ENCODE peak calls at places on chromosomes 5 and 9, in four cellular contexts. C, W, A and P are unnamed samples.
A peak's percentile ranks its signal among the peaks of the same experiment; 100 is the strongest.

GRCh38 chr5:171600736-171601265 is 181.4 kb downstream of the FGF18 start:
- DNase-seq in C (no peak), W (no peak), A (no peak), P (no peak)

GRCh38 chr5:181184845-181185216 is 20.2 kb downstream of the TRIM7 start:
- DNase-seq in C (no peak), W (no peak), A (no peak), P (no peak)

GRCh38 chr5:138274189-138274853 is at the start of gene GFRA3:
- DNase-seq in C (no peak), W (no peak), A (no peak), P (no peak)

GRCh38 chr5:179166886-179167841 is 107.0 kb downstream of the ZNF354C start:
- DNase-seq in C (peak; percentile 67), W (no peak), A (peak; percentile 15), P (no peak)

GRCh38 chr5:86968311-86968753 is 299.4 kb upstream of the RASA1 start:
- DNase-seq in C (peak; percentile 29), W (peak; percentile 21), A (no peak), P (peak; percentile 76)

GRCh38 chr9:123168526-123168925 is 99.9 kb downstream of the STRBP start:
- DNase-seq in C (no peak), W (no peak), A (no peak), P (no peak)

GRCh38 chr5:157912621-157913325 is 53.8 kb upstream of the CLINT1 start:
- DNase-seq in C (no peak), W (peak; percentile 58), A (peak; percentile 61), P (no peak)

GRCh38 chr9:127539259-127539981 is 72.7 kb upstream of the STXBP1 start:
- DNase-seq in C (no peak), W (no peak), A (no peak), P (no peak)

GRCh38 chr9:109745335-109746283 is 34.4 kb upstream of the PALM2AKAP2 start:
- DNase-seq in C (no peak), W (peak; percentile 52), A (no peak), P (no peak)

GRCh38 chr5:32298056-32298420 is 14.7 kb downstream of the MTMR12 start:
- DNase-seq in C (no peak), W (no peak), A (no peak), P (no peak)

GRCh38 chr9:79193506-79194223 is 378.1 kb upstream of the TLE4 start:
- DNase-seq in C (no peak), W (no peak), A (no peak), P (no peak)

GRCh38 chr9:89277043-89277442 is 34.0 kb upstream of the CKS2 start:
- DNase-seq in C (no peak), W (no peak), A (no peak), P (no peak)
- H3K4me3 ChIP-seq in C (no peak overlapping the region), W (no peak overlapping the region), A (no peak overlapping the region), P (no peak overlapping the region)

GRCh38 chr9:113567361-113568080 is 104.0 kb downstream of the RGS3 start:
- DNase-seq in C (no peak), W (no peak), A (no peak), P (no peak)

GRCh38 chr9:113564804-113565237 is 101.3 kb downstream of the RGS3 start:
- DNase-seq in C (no peak), W (peak; percentile 85), A (peak; percentile 67), P (no peak)

GRCh38 chr9:113566712-113567071 is 103.2 kb downstream of the RGS3 start:
- DNase-seq in C (no peak), W (peak; percentile 66), A (no peak), P (no peak)

GRCh38 chr9:113568081-113568435 is 104.5 kb downstream of the RGS3 start:
- DNase-seq in C (no peak), W (no peak), A (no peak), P (no peak)

DNA sequence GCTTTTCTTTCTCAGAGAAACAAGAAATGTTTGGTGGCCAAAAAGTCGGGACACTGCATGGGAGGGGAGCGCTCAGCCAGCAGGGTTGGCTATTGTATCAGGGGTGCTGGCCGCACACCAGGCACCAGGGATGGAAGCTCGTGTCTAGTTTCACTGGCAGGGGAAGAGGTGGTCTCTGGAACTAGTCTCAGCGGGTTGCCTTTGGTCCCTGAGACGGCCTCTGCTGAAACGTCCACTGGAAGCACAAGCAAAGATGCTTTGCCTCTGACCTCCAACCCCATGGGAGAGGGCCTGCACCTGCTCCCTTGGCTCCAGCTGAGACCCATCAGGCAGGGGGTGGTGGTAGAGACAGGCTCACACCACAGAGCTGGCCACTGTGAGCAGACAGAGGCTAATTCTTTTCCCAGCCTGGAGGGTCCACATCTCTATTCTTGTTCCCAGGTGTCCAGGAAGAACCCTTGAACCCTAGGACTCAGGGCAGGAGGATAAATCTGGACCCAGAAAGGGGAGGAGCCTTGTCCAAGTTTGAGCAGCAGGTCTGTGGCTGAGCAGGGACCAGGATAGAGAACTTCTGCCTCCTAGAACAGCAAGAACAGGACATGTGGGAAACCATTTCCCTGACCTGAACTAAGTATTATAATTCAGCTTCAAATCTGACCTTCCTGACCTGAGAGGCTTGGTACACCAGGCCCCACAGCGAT is 102.6 kb downstream of the RGS3 start:
- DNase-seq in C (no peak), W (no peak), A (no peak), P (no peak)
- H3K4me3 ChIP-seq in C (no peak overlapping the region), W (peak overlapping the region; percentile 86), A (no peak overlapping the region), P (peak overlapping the region; percentile 33)

GRCh38 chr5:169300468-169301385 is at the start of gene SLIT3:
- DNase-seq in C (no peak), W (peak; percentile 86), A (no peak), P (no peak)

GRCh38 chr5:169299651-169300467 is 1.1 kb downstream of the SLIT3 start:
- DNase-seq in C (no peak), W (peak; percentile 10), A (no peak), P (no peak)

GRCh38 chr5:169302491-169303118 is 1.7 kb upstream of the SLIT3 start:
- DNase-seq in C (peak; percentile 28), W (peak; percentile 66), A (peak; percentile 67), P (peak; percentile 26)

GRCh38 chr5:169302046-169302445 is 1.1 kb upstream of the SLIT3 start:
- DNase-seq in C (no peak), W (no peak), A (no peak), P (no peak)

DNA sequence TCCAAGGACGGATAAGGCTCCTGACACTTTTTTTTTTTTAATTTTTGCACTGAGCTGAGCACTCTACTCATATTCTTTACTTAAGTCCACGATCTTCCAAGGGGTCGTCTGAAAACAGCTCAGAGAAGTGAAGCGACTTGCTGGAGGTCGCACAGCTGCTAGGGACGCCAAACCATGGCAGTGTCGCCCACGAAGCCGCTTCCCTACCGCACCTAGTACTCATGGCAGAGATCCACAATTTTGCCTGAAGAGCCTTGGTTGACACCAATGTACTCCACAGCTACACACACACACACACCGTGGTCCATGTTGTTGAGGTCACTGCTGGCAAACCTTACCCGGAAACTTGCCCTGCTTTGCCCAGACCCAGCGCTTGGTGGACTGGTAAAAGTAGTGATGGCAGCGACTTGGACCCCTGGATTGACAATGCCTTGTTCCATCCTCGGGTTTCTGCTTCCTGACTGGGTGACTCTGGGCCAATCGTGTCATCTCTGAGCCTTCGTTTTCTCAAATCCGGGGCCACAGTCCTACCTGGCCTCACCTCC is 519 bp upstream of the SLIT3 start:
- DNase-seq in C (no peak), W (no peak), A (no peak), P (no peak)
- H3K4me3 ChIP-seq in C (no peak overlapping the region), W (peak overlapping the region; percentile 48), A (no peak overlapping the region), P (no peak overlapping the region)

GRCh38 chr9:4986783-4987182 is 1.7 kb downstream of the JAK2 start:
- DNase-seq in C (no peak), W (no peak), A (no peak), P (no peak)
- H3K4me3 ChIP-seq in C (no peak overlapping the region), W (no peak overlapping the region), A (no peak overlapping the region), P (peak overlapping the region; percentile 79)

GRCh38 chr5:172605466-172605865 is 35.6 kb upstream of the NEURL1B start:
- DNase-seq in C (no peak), W (no peak), A (no peak), P (no peak)

GRCh38 chr5:172607213-172607793 is 33.8 kb upstream of the NEURL1B start:
- DNase-seq in C (no peak), W (peak; percentile 8), A (no peak), P (no peak)

GRCh38 chr5:172608773-172609172 is 32.3 kb upstream of the NEURL1B start:
- DNase-seq in C (no peak), W (no peak), A (no peak), P (no peak)

GRCh38 chr5:172603425-172603824 is 37.6 kb upstream of the NEURL1B start:
- DNase-seq in C (no peak), W (no peak), A (no peak), P (no peak)

GRCh38 chr5:172606156-172606785 is 34.8 kb upstream of the NEURL1B start:
- DNase-seq in C (no peak), W (no peak), A (no peak), P (no peak)
- H3K4me3 ChIP-seq in C (no peak overlapping the region), W (no peak overlapping the region), A (no peak overlapping the region), P (no peak overlapping the region)

GRCh38 chr9:116055536-116055935 is 98.1 kb upstream of the PAPPA start:
- DNase-seq in C (no peak), W (peak; percentile 10), A (no peak), P (no peak)
- H3K4me3 ChIP-seq in C (no peak overlapping the region), W (no peak overlapping the region), A (no peak overlapping the region), P (no peak overlapping the region)